ENCODE peak calls at places on chromosome 9, in seven cellular contexts. One of them, this sample, is unnamed.
A peak's percentile ranks its signal among the peaks of the same experiment; 100 is the strongest.

GRCh38 chr9:129080608-129081387 is at the start of gene DOLPP1:
- DNase-seq in NT2/D1: peak; percentile 99
- DNase-seq in HCT116: peak; percentile 96
- DNase-seq in H1: peak; percentile 98
- DNase-seq in GM12878: peak; percentile 96
- DNase-seq in HepG2: peak; percentile 97
- DNase-seq in K562: peak; percentile 99
- DNase-seq in this sample: peak; percentile 99

GRCh38 chr9:137224850-137225694 is at the start of gene CYSRT1:
- DNase-seq in NT2/D1: no peak
- DNase-seq in HCT116: no peak
- DNase-seq in H1: peak; percentile 52
- DNase-seq in GM12878: no peak
- DNase-seq in HepG2: no peak
- DNase-seq in K562: peak; percentile 27
- DNase-seq in this sample: no peak

GRCh38 chr9:98128316-98128715 is 9.3 kb upstream of the TRIM14 start:
- DNase-seq in NT2/D1: no peak
- DNase-seq in HCT116: no peak
- DNase-seq in H1: no peak
- DNase-seq in GM12878: no peak
- DNase-seq in HepG2: no peak
- DNase-seq in K562: no peak
- DNase-seq in this sample: no peak

GRCh38 chr9:36833954-36834353 is 200.1 kb downstream of the PAX5 start:
- DNase-seq in NT2/D1: peak; percentile 30
- DNase-seq in HCT116: no peak
- DNase-seq in H1: peak; percentile 66
- DNase-seq in GM12878: no peak
- DNase-seq in HepG2: no peak
- DNase-seq in K562: peak; percentile 12
- DNase-seq in this sample: no peak

GRCh38 chr9:74078647-74079046 is 418.5 kb upstream of the RORB start:
- DNase-seq in NT2/D1: peak; percentile 36
- DNase-seq in HCT116: no peak
- DNase-seq in H1: no peak
- DNase-seq in GM12878: no peak
- DNase-seq in HepG2: no peak
- DNase-seq in K562: no peak
- DNase-seq in this sample: no peak

GRCh38 chr9:88954073-88954472 is 37.2 kb upstream of the S1PR3 start:
- DNase-seq in NT2/D1: no peak
- DNase-seq in HCT116: no peak
- DNase-seq in H1: no peak
- DNase-seq in GM12878: no peak
- DNase-seq in HepG2: no peak
- DNase-seq in K562: no peak
- DNase-seq in this sample: no peak

GRCh38 chr9:127112683-127113539 is 9.5 kb downstream of the ANGPTL2 start:
- DNase-seq in NT2/D1: no peak
- DNase-seq in HCT116: no peak
- DNase-seq in H1: no peak
- DNase-seq in GM12878: no peak
- DNase-seq in HepG2: no peak
- DNase-seq in K562: no peak
- DNase-seq in this sample: no peak

GRCh38 chr9:30410273-30410672 is 1974.2 kb upstream of the ACO1 start:
- DNase-seq in NT2/D1: peak; percentile 15
- DNase-seq in HCT116: no peak
- DNase-seq in H1: no peak
- DNase-seq in GM12878: no peak
- DNase-seq in HepG2: no peak
- DNase-seq in K562: no peak
- DNase-seq in this sample: no peak

GRCh38 chr9:97852399-97853055 is 499 bp upstream of the FOXE1 start:
- DNase-seq in NT2/D1: no peak
- DNase-seq in HCT116: no peak
- DNase-seq in H1: no peak
- DNase-seq in GM12878: no peak
- DNase-seq in HepG2: no peak
- DNase-seq in K562: no peak
- DNase-seq in this sample: no peak

GRCh38 chr9:131418143-131419028 is 24.5 kb downstream of the PRRC2B start:
- DNase-seq in NT2/D1: no peak
- DNase-seq in HCT116: no peak
- DNase-seq in H1: no peak
- DNase-seq in GM12878: no peak
- DNase-seq in HepG2: no peak
- DNase-seq in K562: no peak
- DNase-seq in this sample: no peak

GRCh38 chr9:112074250-112075008 is 100.7 kb downstream of the SUSD1 start:
- DNase-seq in NT2/D1: no peak
- DNase-seq in HCT116: peak; percentile 54
- DNase-seq in H1: peak; percentile 64
- DNase-seq in GM12878: peak; percentile 84
- DNase-seq in HepG2: peak; percentile 40
- DNase-seq in K562: no peak
- DNase-seq in this sample: peak; percentile 53

GRCh38 chr9:86176468-86176867 is 77.1 kb upstream of the GOLM1 start:
- DNase-seq in NT2/D1: no peak
- DNase-seq in HCT116: no peak
- DNase-seq in H1: no peak
- DNase-seq in GM12878: no peak
- DNase-seq in HepG2: no peak
- DNase-seq in K562: no peak
- DNase-seq in this sample: peak; percentile 80

GRCh38 chr9:99326112-99326916 is 104.2 kb downstream of the SEC61B start:
- DNase-seq in NT2/D1: no peak
- DNase-seq in HCT116: no peak
- DNase-seq in H1: no peak
- DNase-seq in GM12878: no peak
- DNase-seq in HepG2: no peak
- DNase-seq in K562: no peak
- DNase-seq in this sample: no peak

GRCh38 chr9:4837768-4838546 is 45.2 kb downstream of the RCL1 start:
- DNase-seq in NT2/D1: no peak
- DNase-seq in HCT116: no peak
- DNase-seq in H1: no peak
- DNase-seq in GM12878: no peak
- DNase-seq in HepG2: peak; percentile 81
- DNase-seq in K562: no peak
- DNase-seq in this sample: no peak

GRCh38 chr9:120878188-120879130 is 1.5 kb upstream of the PHF19 start:
- DNase-seq in NT2/D1: no peak
- DNase-seq in HCT116: no peak
- DNase-seq in H1: no peak
- DNase-seq in GM12878: no peak
- DNase-seq in HepG2: no peak
- DNase-seq in K562: peak; percentile 88
- DNase-seq in this sample: no peak

GRCh38 chr9:94188246-94188645 is 70.9 kb upstream of the ZNF169 start:
- DNase-seq in NT2/D1: no peak
- DNase-seq in HCT116: no peak
- DNase-seq in H1: no peak
- DNase-seq in GM12878: no peak
- DNase-seq in HepG2: no peak
- DNase-seq in K562: no peak
- DNase-seq in this sample: no peak
- TF ChIP-seq YY1 in NT2/D1: no peak
- TF ChIP-seq YY1 in HCT116: no peak
- TF ChIP-seq YY1 in H1: no peak
- TF ChIP-seq YY1 in GM12878: no peak
- TF ChIP-seq YY1 in HepG2: no peak
- TF ChIP-seq YY1 in K562: no peak
- TF ChIP-seq YY1 in this sample: no peak

DNA sequence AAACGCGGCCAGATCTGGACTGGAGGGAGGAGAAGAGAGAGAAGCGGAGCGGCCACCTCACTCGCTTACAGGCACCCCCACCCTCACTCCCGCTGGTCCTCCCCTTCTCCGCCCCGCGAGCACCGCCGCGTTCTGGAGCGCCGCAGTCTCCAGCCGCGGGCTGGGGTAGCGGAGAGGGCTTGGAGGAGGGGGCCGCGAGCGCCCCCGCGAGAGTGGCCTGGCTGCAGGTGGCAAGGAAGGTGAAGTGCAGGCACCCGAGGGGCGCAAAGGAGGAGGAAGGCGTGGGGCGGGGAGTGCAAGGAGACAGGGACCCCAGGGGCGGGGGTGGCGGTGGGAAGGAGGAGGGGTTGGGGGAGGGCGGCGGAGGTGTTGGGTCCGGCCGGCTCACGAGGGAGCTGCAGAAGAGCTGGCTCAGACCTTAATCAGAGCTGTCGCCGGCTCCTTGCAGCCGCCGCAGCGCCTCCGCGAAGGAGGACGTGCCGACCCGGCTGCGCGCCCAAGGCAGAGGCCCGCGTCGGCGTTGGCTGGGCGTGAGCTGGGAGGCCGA is at the start of gene DMRT3:
- DNase-seq in NT2/D1: peak; percentile 48
- DNase-seq in HCT116: no peak
- DNase-seq in H1: peak; percentile 83
- DNase-seq in GM12878: no peak
- DNase-seq in HepG2: no peak
- DNase-seq in K562: no peak
- DNase-seq in this sample: peak; percentile 34
- TF ChIP-seq YY1 in NT2/D1: no peak
- TF ChIP-seq YY1 in HCT116: no peak
- TF ChIP-seq YY1 in H1: no peak
- TF ChIP-seq YY1 in GM12878: no peak
- TF ChIP-seq YY1 in HepG2: no peak
- TF ChIP-seq YY1 in K562: no peak
- TF ChIP-seq YY1 in this sample: no peak

GRCh38 chr9:130201974-130202373 is 29.8 kb downstream of the NCS1 start:
- DNase-seq in NT2/D1: no peak
- DNase-seq in HCT116: no peak
- DNase-seq in H1: no peak
- DNase-seq in GM12878: no peak
- DNase-seq in HepG2: peak; percentile 21
- DNase-seq in K562: no peak
- DNase-seq in this sample: no peak
- TF ChIP-seq YY1 in NT2/D1: no peak
- TF ChIP-seq YY1 in HCT116: no peak
- TF ChIP-seq YY1 in H1: no peak
- TF ChIP-seq YY1 in GM12878: no peak
- TF ChIP-seq YY1 in HepG2: no peak
- TF ChIP-seq YY1 in K562: no peak
- TF ChIP-seq YY1 in this sample: no peak

DNA sequence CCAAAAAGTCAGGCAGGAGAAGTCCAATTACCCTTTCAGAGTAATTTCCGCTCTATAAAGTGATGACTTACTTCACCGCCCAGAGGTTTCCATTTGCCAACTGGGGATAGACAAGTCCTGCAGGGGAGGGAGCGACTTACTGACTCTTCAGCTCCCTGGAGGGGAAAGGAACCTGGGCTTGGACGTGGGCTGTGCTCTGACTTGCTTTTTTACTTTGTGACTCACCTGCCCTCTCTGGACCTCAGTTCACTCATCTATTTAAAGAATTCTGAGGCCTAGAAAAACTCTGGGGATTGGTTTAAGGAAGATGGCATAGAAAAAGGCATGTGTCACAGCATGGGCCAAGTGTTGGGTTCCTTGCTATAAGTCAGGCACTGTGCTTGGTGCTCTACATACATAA is 180.4 kb upstream of the TRIM32 start:
- DNase-seq in NT2/D1: no peak
- DNase-seq in HCT116: no peak
- DNase-seq in H1: no peak
- DNase-seq in GM12878: no peak
- DNase-seq in HepG2: no peak
- DNase-seq in K562: no peak
- DNase-seq in this sample: no peak
- TF ChIP-seq YY1 in NT2/D1: no peak
- TF ChIP-seq YY1 in HCT116: no peak
- TF ChIP-seq YY1 in H1: no peak
- TF ChIP-seq YY1 in GM12878: no peak
- TF ChIP-seq YY1 in HepG2: no peak
- TF ChIP-seq YY1 in K562: no peak
- TF ChIP-seq YY1 in this sample: no peak

GRCh38 chr9:100619665-100620064 is 41.8 kb downstream of the CAVIN4 start:
- DNase-seq in NT2/D1: no peak
- DNase-seq in HCT116: no peak
- DNase-seq in H1: no peak
- DNase-seq in GM12878: no peak
- DNase-seq in HepG2: no peak
- DNase-seq in K562: no peak
- DNase-seq in this sample: no peak
- TF ChIP-seq YY1 in NT2/D1: no peak
- TF ChIP-seq YY1 in HCT116: no peak
- TF ChIP-seq YY1 in H1: no peak
- TF ChIP-seq YY1 in GM12878: peak; percentile 27
- TF ChIP-seq YY1 in HepG2: no peak
- TF ChIP-seq YY1 in K562: no peak
- TF ChIP-seq YY1 in this sample: no peak

GRCh38 chr9:114456929-114457328 is 48.3 kb downstream of the WHRN start:
- DNase-seq in NT2/D1: no peak
- DNase-seq in HCT116: no peak
- DNase-seq in H1: no peak
- DNase-seq in GM12878: no peak
- DNase-seq in HepG2: no peak
- DNase-seq in K562: no peak
- DNase-seq in this sample: no peak

GRCh38 chr9:114462791-114463190 is 42.5 kb downstream of the WHRN start:
- DNase-seq in NT2/D1: no peak
- DNase-seq in HCT116: no peak
- DNase-seq in H1: no peak
- DNase-seq in GM12878: no peak
- DNase-seq in HepG2: no peak
- DNase-seq in K562: no peak
- DNase-seq in this sample: no peak

GRCh38 chr9:114459464-114459863 is 45.8 kb downstream of the WHRN start:
- DNase-seq in NT2/D1: no peak
- DNase-seq in HCT116: no peak
- DNase-seq in H1: peak; percentile 33
- DNase-seq in GM12878: no peak
- DNase-seq in HepG2: no peak
- DNase-seq in K562: no peak
- DNase-seq in this sample: no peak

GRCh38 chr9:114461468-114461867 is 43.8 kb downstream of the WHRN start:
- DNase-seq in NT2/D1: no peak
- DNase-seq in HCT116: no peak
- DNase-seq in H1: no peak
- DNase-seq in GM12878: no peak
- DNase-seq in HepG2: no peak
- DNase-seq in K562: no peak
- DNase-seq in this sample: no peak

GRCh38 chr9:114460513-114461225 is 44.6 kb downstream of the WHRN start:
- DNase-seq in NT2/D1: no peak
- DNase-seq in HCT116: no peak
- DNase-seq in H1: peak; percentile 43
- DNase-seq in GM12878: no peak
- DNase-seq in HepG2: no peak
- DNase-seq in K562: no peak
- DNase-seq in this sample: no peak
- TF ChIP-seq YY1 in NT2/D1: no peak
- TF ChIP-seq YY1 in HCT116: no peak
- TF ChIP-seq YY1 in H1: no peak
- TF ChIP-seq YY1 in GM12878: no peak
- TF ChIP-seq YY1 in HepG2: no peak
- TF ChIP-seq YY1 in K562: no peak
- TF ChIP-seq YY1 in this sample: no peak